ENCODE peak calls at places on chromosomes 5 and 9, in ten cellular contexts. Q, L, W, O, T, V, A, F, E and H are unnamed samples.

GRCh38 chr9:68509689-68510088 is 31.0 kb downstream of the TMEM252 start:
- DNase-seq in V (no peak), F (no peak), O (no peak), A (no peak), L (no peak), E (no peak), T (no peak), W (no peak), Q (no peak), H (no peak)

GRCh38 chr9:89139450-89139849 is 39.2 kb downstream of the SHC3 start:
- DNase-seq in V (no peak), O (no peak), W (no peak), L (no peak), F (no peak), T (no peak), A (no peak), E (no peak), Q (no peak), H (no peak)

GRCh38 chr9:93128715-93129224 is 5.3 kb downstream of the NINJ1 start:
- DNase-seq in L (no peak), W (no peak), E (no peak), F (no peak), O (no peak), V (no peak), A (no peak), T (no peak), Q (no peak), H (no peak)

GRCh38 chr5:122704247-122705036 is 70.4 kb upstream of the SNX2 start:
- DNase-seq in O (no peak), V (no peak), T (no peak), A (no peak), L (peak), F (peak), Q (peak), W (no peak), E (no peak), H (no peak)

GRCh38 chr9:71683598-71684235 is 84.6 kb downstream of the CEMIP2 start:
- DNase-seq in O (peak), W (no peak), E (no peak), Q (peak), F (no peak), L (no peak), T (no peak), V (no peak), A (peak), H (no peak)

GRCh38 chr5:90518666-90519065 is 10.7 kb downstream of the LYSMD3 start:
- DNase-seq in L (no peak), W (no peak), O (no peak), T (no peak), V (no peak), Q (peak), E (no peak), A (no peak), F (peak), H (no peak)

GRCh38 chr9:114792396-114792795 is 13.4 kb downstream of the TNFSF15 start:
- DNase-seq in A (no peak), V (no peak), F (no peak), Q (no peak), T (no peak), E (no peak), W (no peak), L (no peak), O (no peak), H (no peak)

GRCh38 chr5:44099643-44100042 is 289.6 kb downstream of the FGF10 start:
- DNase-seq in E (no peak), Q (no peak), O (no peak), L (no peak), W (no peak), V (no peak), T (no peak), F (no peak), A (no peak), H (no peak)

GRCh38 chr5:127909078-127909477 is 174.5 kb upstream of the SLC12A2 start:
- DNase-seq in L (no peak), V (no peak), O (peak), W (peak), T (no peak), F (peak), E (no peak), A (no peak), Q (peak), H (no peak)